ENCODE peak calls at places on chromosomes 6 and 20, in eight cellular contexts. O is cardiac fibroblast; G is HFF-Myc; S is transverse colon; W is GM10248; J is fibroblast of mammary gland; R is GM23338; P is CD4-positive, alpha-beta T cell. M is an unnamed sample.

GRCh38 chr6:34938268-34938667 is 49.2 kb downstream of the ANKS1A start:
- DNase-seq in O (no peak), G (no peak), S (no peak), W (no peak), J (peak), R (no peak), P (no peak), M (no peak)

GRCh38 chr6:4809999-4810918 is 34.1 kb downstream of the CDYL start:
- DNase-seq in O (peak), G (no peak), S (no peak), W (no peak), J (peak), R (no peak), P (no peak), M (no peak)

GRCh38 chr6:10532392-10532791 is 11.2 kb downstream of the GCNT2 start:
- DNase-seq in O (no peak), G (no peak), S (no peak), W (no peak), J (no peak), R (no peak), P (no peak), M (no peak)

GRCh38 chr6:169915769-169916550 is 164.5 kb downstream of the ERMARD start:
- DNase-seq in O (no peak), G (no peak), S (no peak), W (no peak), J (no peak), R (no peak), P (no peak), M (no peak)

GRCh38 chr6:38501931-38502330 is 137.8 kb downstream of the BTBD9 start:
- DNase-seq in O (no peak), G (no peak), S (no peak), W (no peak), J (no peak), R (no peak), P (no peak), M (no peak)

GRCh38 chr20:58625585-58625984 is 25.5 kb upstream of the STX16 start:
- DNase-seq in O (no peak), G (peak), S (no peak), W (no peak), J (no peak), R (no peak), P (no peak), M (no peak)

GRCh38 chr20:48298851-48299484 is 513.7 kb upstream of the SULF2 start:
- DNase-seq in O (peak), G (peak), S (peak), W (no peak), J (peak), R (no peak), P (no peak), M (no peak)

GRCh38 chr6:41527721-41528408 is 18.3 kb upstream of the FOXP4 start:
- DNase-seq in O (peak), G (no peak), S (peak), W (no peak), J (peak), R (peak), P (no peak), M (no peak)

GRCh38 chr20:52965819-52966218 is 6.3 kb upstream of the TSHZ2 start:
- DNase-seq in O (no peak), G (no peak), S (no peak), W (no peak), J (no peak), R (no peak), P (no peak), M (no peak)

GRCh38 chr6:129359811-129360787 is 349.9 kb downstream of the ARHGAP18 start:
- DNase-seq in O (no peak), G (peak), S (no peak), W (no peak), J (no peak), R (no peak), P (no peak), M (no peak)

GRCh38 chr6:156102129-156102528 is 646.5 kb upstream of the NOX3 start:
- DNase-seq in O (peak), G (peak), S (peak), W (no peak), J (no peak), R (peak), P (no peak), M (no peak)
- TF ChIP-seq CTCF in O (no peak), G (peak), S (peak), W (no peak), J (no peak), R (peak), P (no peak), M (no peak)

GRCh38 chr6:85592044-85592443 is 1.6 kb downstream of the SNX14 start:
- DNase-seq in O (no peak), G (no peak), S (no peak), W (no peak), J (no peak), R (no peak), P (no peak), M (no peak)

GRCh38 chr6:85594197-85594930 is 706 bp upstream of the SNX14 start:
- DNase-seq in O (peak), G (no peak), S (no peak), W (no peak), J (peak), R (peak), P (peak), M (no peak)

GRCh38 chr6:85591207-85591606 is 2.5 kb downstream of the SNX14 start:
- DNase-seq in O (no peak), G (no peak), S (no peak), W (no peak), J (no peak), R (no peak), P (no peak), M (no peak)

GRCh38 chr6:85593438-85594196 is at the start of gene SNX14:
- DNase-seq in O (peak), G (peak), S (peak), W (peak), J (peak), R (peak), P (peak), M (peak)
- TF ChIP-seq CTCF in O (no peak), G (no peak), S (peak), W (no peak), J (no peak), R (no peak), P (no peak), M (no peak)

DNA sequence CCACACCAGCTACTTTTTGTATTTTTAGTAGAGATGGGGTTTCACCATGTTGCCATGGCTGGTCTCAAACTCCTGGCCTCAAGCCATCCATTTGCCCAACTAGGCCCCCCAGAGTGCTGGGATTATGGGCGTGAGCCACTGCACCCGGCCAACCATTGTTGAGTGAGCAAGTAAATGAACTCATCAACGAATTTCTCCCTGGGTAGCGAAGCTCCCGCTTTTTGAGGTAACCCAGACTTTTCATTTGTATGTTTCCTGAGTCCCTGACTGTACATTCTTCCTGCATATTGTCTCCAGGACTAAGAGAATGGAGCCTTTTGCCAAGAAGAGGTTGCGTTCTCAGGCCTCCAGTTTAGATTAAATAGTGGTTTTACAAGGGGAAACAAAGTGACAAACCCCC is 36.4 kb downstream of the RIPOR3 start:
- DNase-seq in O (peak), G (no peak), S (no peak), W (no peak), J (peak), R (no peak), P (no peak), M (no peak)
- TF ChIP-seq CTCF in O (no peak), G (no peak), S (no peak), W (no peak), J (no peak), R (no peak), P (no peak), M (no peak)

DNA sequence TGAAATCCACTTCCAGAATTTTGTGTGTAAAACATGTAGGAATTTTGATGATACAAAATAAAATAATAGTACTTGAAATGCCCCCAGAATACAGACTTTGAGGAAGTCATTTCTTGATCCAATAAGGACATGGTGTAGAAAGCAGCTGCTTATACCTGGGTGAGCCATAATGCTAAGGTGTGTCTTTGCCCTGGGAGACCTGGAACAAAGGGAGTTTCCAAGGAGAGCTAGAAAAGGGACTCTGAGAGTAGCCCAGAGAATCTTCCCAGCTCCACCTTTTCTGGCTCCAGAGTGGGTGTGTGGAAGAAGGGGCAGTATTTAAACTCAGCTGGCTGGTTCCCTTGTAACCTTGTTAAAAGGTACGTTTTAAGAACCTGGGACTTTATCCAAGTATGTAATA is 77.7 kb downstream of the SOBP start:
- DNase-seq in O (no peak), G (no peak), S (no peak), W (no peak), J (no peak), R (no peak), P (no peak), M (no peak)
- TF ChIP-seq CTCF in O (no peak), G (no peak), S (no peak), W (no peak), J (no peak), R (no peak), P (no peak), M (no peak)

GRCh38 chr20:3846378-3846739 is 275 bp upstream of the MAVS start:
- DNase-seq in O (no peak), G (no peak), S (no peak), W (no peak), J (no peak), R (no peak), P (no peak), M (no peak)

GRCh38 chr20:3847419-3847940 is 846 bp downstream of the MAVS start:
- DNase-seq in O (peak), G (no peak), S (no peak), W (no peak), J (peak), R (no peak), P (no peak), M (no peak)

GRCh38 chr20:3843490-3843889 is 3.1 kb upstream of the MAVS start:
- DNase-seq in O (peak), G (peak), S (peak), W (peak), J (peak), R (no peak), P (no peak), M (no peak)

GRCh38 chr20:3848565-3848964 is 1.9 kb downstream of the MAVS start:
- DNase-seq in O (no peak), G (no peak), S (no peak), W (no peak), J (no peak), R (no peak), P (no peak), M (no peak)

DNA sequence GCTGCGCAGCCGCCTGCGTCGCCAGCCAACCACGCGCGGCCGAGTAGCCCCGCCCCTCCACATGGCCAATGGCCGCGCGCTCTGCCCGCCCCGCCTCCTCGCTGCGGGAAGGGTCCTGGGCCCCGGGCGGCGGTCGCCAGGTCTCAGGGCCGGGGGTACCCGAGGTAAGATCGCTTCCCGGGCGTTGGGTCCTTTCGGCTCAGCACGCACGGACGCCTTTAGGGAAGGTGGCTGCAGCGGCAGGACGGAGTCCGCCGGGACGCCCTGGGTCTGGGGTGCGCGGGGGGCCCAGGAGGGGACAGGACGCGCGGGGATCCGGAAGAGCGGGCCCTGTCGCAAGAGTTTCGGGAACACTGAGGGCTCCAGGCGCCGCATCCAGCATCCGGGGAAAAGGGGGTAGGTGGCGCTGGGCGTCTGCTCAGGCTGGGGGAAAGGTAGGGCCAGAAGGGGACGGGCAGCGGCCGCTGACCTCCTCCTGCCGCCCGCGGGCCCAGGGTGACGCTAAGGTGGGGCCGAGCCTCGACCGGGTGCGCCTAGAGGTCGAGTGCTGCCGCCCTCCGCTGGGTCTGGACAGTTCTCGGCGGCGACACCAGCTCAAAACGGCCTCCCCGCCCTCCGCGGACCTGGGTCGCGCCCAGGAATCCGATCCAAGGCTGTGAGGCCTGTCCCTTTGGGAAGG is at the start of gene MAVS:
- DNase-seq in O (peak), G (peak), S (peak), W (peak), J (peak), R (peak), P (peak), M (peak)
- TF ChIP-seq CTCF in O (no peak), G (no peak), S (no peak), W (peak), J (no peak), R (no peak), P (no peak), M (no peak)

GRCh38 chr6:103105686-103106085 is 1712.2 kb downstream of the GRIK2 start:
- DNase-seq in O (no peak), G (no peak), S (no peak), W (no peak), J (no peak), R (peak), P (no peak), M (no peak)
- TF ChIP-seq CTCF in O (no peak), G (no peak), S (no peak), W (no peak), J (no peak), R (no peak), P (no peak), M (no peak)

M was measured in omental fat pad.